ENCODE peak calls at places on chromosomes 4 and X, in seven cellular contexts. W is activated B cell treated with CpG ODN at 0.5 μM for 24 hours, Y is foreskin fibroblast, C is dorsolateral prefrontal cortex, D is Peyer's patch, F is pancreas, S is neural crest cell. R is an unnamed sample.
A peak's percentile ranks its signal among the peaks of the same experiment; 100 is the strongest.

GRCh38 chr4:113990886-113991285 is 11.4 kb upstream of the ARSJ start:
- DNase-seq in Y (no peak), F (no peak), S (no peak), D (no peak), C (no peak), W (no peak), R (no peak)

GRCh38 chrX:42375080-42375479 is 402.9 kb downstream of the PPP1R2C start:
- DNase-seq in S (no peak), C (no peak), F (no peak), D (no peak), Y (no peak), W (no peak), R (no peak)

GRCh38 chrX:78029663-78030062 is 60.2 kb upstream of the PGAM4 start:
- DNase-seq in Y (peak; percentile 52), F (no peak), W (no peak), S (peak; percentile 2), D (peak; percentile 52), C (peak; percentile 39), R (no peak)

GRCh38 chrX:18995216-18995615 is 11.3 kb upstream of the PHKA2 start:
- DNase-seq in W (no peak), F (no peak), D (no peak), C (no peak), S (no peak), Y (peak; percentile 63), R (no peak)

GRCh38 chrX:94288325-94288724 is 614.3 kb downstream of the FAM133A start:
- DNase-seq in Y (no peak), W (no peak), S (no peak), D (no peak), C (no peak), F (no peak), R (no peak)

GRCh38 chrX:113389846-113390245 is 549.2 kb upstream of the AMOT start:
- DNase-seq in D (no peak), C (no peak), W (no peak), S (no peak), F (no peak), Y (no peak), R (no peak)

GRCh38 chr4:159016527-159017137 is 86.2 kb upstream of the RAPGEF2 start:
- DNase-seq in F (no peak), C (no peak), S (peak; percentile 1), D (no peak), W (no peak), Y (no peak), R (no peak)

GRCh38 chr4:70269674-70270073 is 27.3 kb downstream of the CSN3 start:
- DNase-seq in S (no peak), Y (no peak), C (no peak), D (no peak), F (no peak), W (no peak), R (no peak)

GRCh38 chr4:161949941-161950725 is 213.7 kb downstream of the FSTL5 start:
- DNase-seq in C (no peak), S (no peak), W (no peak), F (no peak), Y (peak; percentile 57), D (no peak), R (no peak)

GRCh38 chr4:124940387-124940786 is 227.9 kb upstream of the ANKRD50 start:
- DNase-seq in F (no peak), D (no peak), S (no peak), Y (peak; percentile 94), C (no peak), W (no peak), R (no peak)

GRCh38 chrX:71637253-71637618 is 18.9 kb upstream of the CXCR3 start:
- DNase-seq in C (no peak), F (no peak), Y (peak; percentile 54), D (no peak), W (no peak), S (no peak), R (no peak)

GRCh38 chrX:1534321-1535168 is 2.4 kb downstream of the P2RY8 start:
- DNase-seq in D (peak; percentile 49), W (peak; percentile 47), S (no peak), Y (no peak), C (no peak), F (no peak), R (peak; percentile 31)

GRCh38 chrX:44784241-44784640 is 59.6 kb upstream of the DUSP21 start:
- DNase-seq in C (no peak), D (no peak), F (no peak), W (no peak), Y (no peak), S (no peak), R (no peak)

GRCh38 chr4:52877006-52877405 is 14.9 kb downstream of the RASL11B start:
- DNase-seq in F (no peak), S (no peak), Y (no peak), D (no peak), W (no peak), C (no peak), R (no peak)

GRCh38 chr4:105936901-105937300 is 41.6 kb downstream of the NPNT start:
- DNase-seq in C (no peak), W (no peak), D (no peak), S (no peak), Y (no peak), F (no peak), R (no peak)

GRCh38 chr4:159071178-159071968 is 31.5 kb upstream of the RAPGEF2 start:
- DNase-seq in C (no peak), Y (peak; percentile 80), D (no peak), F (no peak), W (no peak), S (no peak), R (no peak)

GRCh38 chr4:86101841-86102240 is 258.0 kb downstream of the MAPK10 start:
- DNase-seq in W (no peak), Y (no peak), C (no peak), S (no peak), D (no peak), F (no peak), R (no peak)

GRCh38 chrX:55056820-55057690 is 17.8 kb upstream of the PAGE2B start:
- DNase-seq in F (no peak), W (no peak), D (no peak), Y (peak; percentile 8), C (no peak), S (no peak), R (no peak)

GRCh38 chr4:77190053-77190452 is 33.0 kb downstream of the CCNG2 start:
- DNase-seq in F (no peak), C (no peak), W (no peak), S (no peak), D (no peak), Y (no peak), R (no peak)

GRCh38 chrX:49155243-49155899 is 7.2 kb upstream of the MAGIX start:
- DNase-seq in D (peak; percentile 81), Y (peak; percentile 81), F (no peak), C (no peak), S (peak; percentile 9), W (no peak), R (no peak)

GRCh38 chr4:74453037-74453635 is 8.2 kb downstream of the AREG start:
- DNase-seq in Y (no peak), D (no peak), W (no peak), S (no peak), C (no peak), F (no peak), R (no peak)

GRCh38 chr4:44538534-44538933 is 89.9 kb upstream of the KCTD8 start:
- DNase-seq in W (no peak), Y (no peak), S (no peak), C (no peak), F (no peak), D (no peak), R (no peak)

GRCh38 chrX:119389214-119389613 is 9.9 kb upstream of the SLC25A43 start:
- DNase-seq in W (no peak), S (no peak), Y (no peak), F (no peak), C (no peak), D (no peak), R (no peak)

GRCh38 chrX:119393144-119393543 is 6.0 kb upstream of the SLC25A43 start:
- DNase-seq in C (no peak), F (no peak), W (no peak), D (no peak), S (no peak), Y (no peak), R (no peak)

GRCh38 chrX:119389854-119390501 is 9.2 kb upstream of the SLC25A43 start:
- DNase-seq in Y (no peak), S (no peak), W (no peak), F (no peak), C (no peak), D (no peak), R (no peak)

DNA sequence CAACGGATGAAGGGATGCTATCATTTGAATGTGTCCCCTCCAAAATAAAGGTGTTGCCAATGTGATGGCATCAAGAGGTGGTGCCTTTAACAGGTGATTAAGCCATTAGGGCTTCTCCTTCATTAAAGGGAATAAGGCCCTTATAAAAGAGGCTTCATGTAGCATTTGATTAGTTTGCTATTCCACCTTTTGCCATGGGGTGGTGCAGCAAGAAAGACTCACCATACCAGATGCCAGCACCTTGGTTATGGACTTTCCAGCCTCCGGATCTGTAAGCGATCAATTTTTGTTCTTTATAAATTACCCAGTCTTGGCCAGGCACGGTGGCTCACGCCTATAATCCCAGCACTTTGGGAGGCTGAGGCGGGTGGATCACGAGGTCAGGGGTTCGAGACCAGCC is 7.9 kb upstream of the SLC25A43 start:
- DNase-seq in F (peak; percentile 14), Y (peak; percentile 60), D (peak; percentile 62), W (no peak), S (no peak), C (no peak), R (no peak)
- TF ChIP-seq CTCF in F (no peak), Y (peak; percentile 20), D (peak; percentile 25), W (no peak), S (peak; percentile 29), C (no peak), R (no peak)

GRCh38 chr4:122300776-122301175 is 78.0 kb upstream of the ADAD1 start:
- DNase-seq in S (no peak), C (no peak), F (no peak), Y (peak; percentile 22), D (no peak), W (no peak), R (no peak)
- TF ChIP-seq CTCF in S (peak; percentile 48), C (no peak), F (no peak), Y (peak; percentile 12), D (no peak), W (no peak), R (no peak)

GRCh38 chr4:116664198-116664597 is 421.2 kb downstream of the TRAM1L1 start:
- DNase-seq in F (no peak), W (no peak), D (no peak), C (no peak), Y (no peak), S (no peak), R (no peak)

DNA sequence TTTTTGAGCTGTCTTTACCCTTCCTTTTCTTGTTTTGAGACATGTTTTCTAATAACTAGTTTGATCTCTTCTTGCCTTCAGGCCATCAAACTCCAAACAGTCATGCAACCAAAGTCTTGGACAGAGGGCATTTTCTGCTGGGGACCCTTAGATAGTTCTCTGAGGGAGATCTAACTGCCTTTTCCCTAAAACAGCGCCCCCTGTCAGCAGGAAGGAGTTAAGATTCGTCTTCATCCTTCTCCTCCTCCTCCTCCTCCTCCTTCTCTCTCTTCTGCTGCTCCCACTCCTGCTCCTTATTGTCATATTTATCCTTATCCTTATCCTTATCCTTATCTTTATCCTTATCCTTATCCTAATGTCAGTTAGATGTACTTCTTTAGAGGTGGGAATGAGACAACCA is 417.2 kb downstream of the TRAM1L1 start:
- DNase-seq in C (no peak), S (no peak), D (no peak), Y (no peak), F (no peak), W (no peak), R (no peak)
- TF ChIP-seq CTCF in C (no peak), S (peak; percentile 21), D (no peak), Y (no peak), F (no peak), W (no peak), R (no peak)

GRCh38 chr4:42578187-42578586 is 78.7 kb downstream of the ATP8A1 start:
- DNase-seq in C (no peak), F (no peak), Y (no peak), S (no peak), D (no peak), W (no peak), R (no peak)
- TF ChIP-seq CTCF in C (no peak), F (no peak), Y (no peak), S (no peak), D (no peak), W (no peak), R (no peak)

R was measured in natural killer cell.